ENCODE peak calls at places on chromosome 14, in four cellular contexts. S, C, H and V are unnamed samples.

GRCh38 chr14:40122978-40123648 is 690.9 kb upstream of the FBXO33 start:
- DNase-seq in S (no peak), C (peak; percentile 8), H (no peak), V (peak; percentile 58)

GRCh38 chr14:95424533-95424932 is 91.9 kb downstream of the SYNE3 start:
- DNase-seq in S (no peak), C (no peak), H (no peak), V (peak; percentile 31)

GRCh38 chr14:63432228-63432627 is 110.9 kb downstream of the PPP2R5E start:
- DNase-seq in S (no peak), C (no peak), H (no peak), V (no peak)

GRCh38 chr14:105494606-105494929 is 3.5 kb downstream of the TEDC1 start:
- DNase-seq in S (no peak), C (no peak), H (no peak), V (no peak)

GRCh38 chr14:35576260-35576659 is 42.3 kb downstream of the INSM2 start:
- DNase-seq in S (peak; percentile 5), C (no peak), H (no peak), V (peak; percentile 6)

GRCh38 chr14:22303589-22304195 is 285.3 kb downstream of the DAD1 start:
- DNase-seq in S (no peak), C (no peak), H (peak; percentile 4), V (peak; percentile 48)

GRCh38 chr14:97177016-97177415 is 379.8 kb downstream of the VRK1 start:
- DNase-seq in S (peak; percentile 43), C (peak; percentile 69), H (peak; percentile 14), V (no peak)

GRCh38 chr14:54776361-54777001 is 126.1 kb downstream of the GCH1 start:
- DNase-seq in S (no peak), C (no peak), H (peak; percentile 33), V (peak; percentile 86)

GRCh38 chr14:105853089-105853906 is 326.9 kb downstream of the TMEM121 start:
- DNase-seq in S (no peak), C (no peak), H (peak; percentile 87), V (no peak)

GRCh38 chr14:33061667-33062325 is 123.1 kb downstream of the NPAS3 start:
- DNase-seq in S (no peak), C (no peak), H (no peak), V (no peak)

GRCh38 chr14:89237923-89238529 is 179.0 kb downstream of the FOXN3 start:
- DNase-seq in S (no peak), C (no peak), H (peak; percentile 61), V (peak; percentile 48)

GRCh38 chr14:105145381-105146180 is 23.0 kb downstream of the JAG2 start:
- DNase-seq in S (no peak), C (no peak), H (peak; percentile 64), V (no peak)

GRCh38 chr14:71321556-71322315 is 414.5 kb downstream of the PCNX1 start:
- DNase-seq in S (peak; percentile 59), C (peak; percentile 65), H (no peak), V (peak; percentile 84)

GRCh38 chr14:50821471-50822464 is 9.2 kb downstream of the NIN start:
- DNase-seq in S (no peak), C (no peak), H (no peak), V (no peak)

GRCh38 chr14:35287481-35288013 is 4.6 kb upstream of the PSMA6 start:
- DNase-seq in S (peak; percentile 9), C (no peak), H (no peak), V (no peak)

GRCh38 chr14:98458702-98459101 is 813.3 kb downstream of the BCL11B start:
- DNase-seq in S (no peak), C (no peak), H (no peak), V (no peak)
- H3K9me2 ChIP-seq in S (no peaks in the 10 kb centered on the region), C (no peaks in the 10 kb centered on the region), H (no peaks in the 10 kb centered on the region), V (no peaks in the 10 kb centered on the region)

GRCh38 chr14:59419383-59419782 is 45.8 kb downstream of the GPR135 start:
- DNase-seq in S (no peak), C (no peak), H (no peak), V (no peak)

GRCh38 chr14:59417301-59417700 is 47.9 kb downstream of the GPR135 start:
- DNase-seq in S (no peak), C (no peak), H (no peak), V (no peak)

GRCh38 chr14:59415836-59416620 is 49.2 kb downstream of the GPR135 start:
- DNase-seq in S (no peak), C (no peak), H (no peak), V (peak; percentile 1)
- H3K9me2 ChIP-seq in S (no peaks in the 10 kb centered on the region), C (no peaks in the 10 kb centered on the region), H (no peaks in the 10 kb centered on the region), V (no peaks in the 10 kb centered on the region)

DNA sequence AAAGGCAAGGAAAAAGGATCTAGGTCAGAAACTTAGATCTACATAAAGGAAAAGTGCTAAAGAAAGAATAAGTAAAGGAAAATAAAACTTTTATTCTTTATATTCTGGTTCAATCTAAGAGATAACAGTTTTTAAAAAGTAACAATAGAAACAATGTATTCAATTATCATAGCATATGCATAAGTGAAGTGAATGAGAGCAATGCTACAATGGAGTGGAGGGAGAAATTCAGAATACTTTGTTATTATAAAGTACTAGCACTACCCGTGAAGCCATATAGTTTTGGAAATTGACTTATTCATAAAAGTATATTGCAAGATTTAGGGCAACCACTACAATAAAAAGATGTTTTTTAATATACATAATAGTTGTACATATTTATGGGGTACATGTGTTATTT is 586.0 kb upstream of the MDGA2 start:
- DNase-seq in S (no peak), C (no peak), H (no peak), V (no peak)
- H3K9me2 ChIP-seq in S (no peaks in the 10 kb centered on the region), C (no peaks in the 10 kb centered on the region), H (no peaks in the 10 kb centered on the region), V (no peaks in the 10 kb centered on the region)

DNA sequence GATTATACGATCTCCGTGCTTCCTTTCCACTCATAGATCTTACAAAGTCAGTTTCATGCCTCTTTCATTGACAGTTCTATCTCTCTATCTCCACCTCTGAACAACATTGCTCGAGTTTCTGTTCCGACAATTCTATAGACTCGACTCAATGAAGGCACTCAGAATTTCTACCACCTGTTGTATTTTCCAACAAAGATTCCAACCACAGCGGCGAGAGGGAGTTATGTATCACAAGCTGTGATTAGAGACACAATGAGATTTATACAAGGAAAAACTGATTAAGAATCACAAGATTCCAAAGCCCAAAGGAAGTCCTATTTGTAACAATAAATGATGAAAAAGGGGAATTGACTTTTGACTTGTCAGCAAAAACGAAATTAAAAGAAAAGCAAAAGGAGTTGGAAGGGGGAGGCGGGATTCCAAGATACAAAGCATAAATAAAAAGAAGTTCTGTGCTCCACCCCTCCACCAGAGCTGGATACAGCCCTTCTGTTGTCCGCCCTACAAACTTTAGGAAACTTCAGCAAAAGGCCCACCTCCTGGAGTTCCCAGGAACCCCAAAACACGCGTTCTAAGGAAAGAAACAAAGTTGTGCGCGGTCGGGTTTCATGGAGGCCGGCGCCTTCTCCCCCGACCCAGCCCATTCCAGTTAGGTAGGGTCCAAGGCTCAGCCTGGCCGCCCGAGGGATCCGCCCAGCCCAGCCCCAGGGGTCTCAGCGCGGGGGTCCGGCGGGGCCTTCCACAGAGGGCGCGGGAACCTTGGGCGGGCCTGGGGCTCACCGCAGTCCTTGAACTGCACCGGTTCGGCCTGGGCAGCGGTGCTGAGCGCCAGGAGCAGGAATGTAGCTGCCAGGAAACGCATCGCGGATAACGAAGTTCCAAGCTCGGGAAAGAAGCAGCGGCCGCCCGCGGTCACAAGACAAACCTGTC is at the start of gene NPC2:
- DNase-seq in S (no peak), C (no peak), H (no peak), V (peak; percentile 47)
- H3K9me2 ChIP-seq in S (no peaks in the 10 kb centered on the region), C (no peaks in the 10 kb centered on the region), H (no peaks in the 10 kb centered on the region), V (no peaks in the 10 kb centered on the region)

GRCh38 chr14:86884498-86884897 is 1108.5 kb downstream of the GALC start:
- DNase-seq in S (no peak), C (no peak), H (no peak), V (no peak)
- H3K9me2 ChIP-seq in S (no peaks in the 10 kb centered on the region), C (no peaks in the 10 kb centered on the region), H (no peaks in the 10 kb centered on the region), V (no peaks in the 10 kb centered on the region)

DNA sequence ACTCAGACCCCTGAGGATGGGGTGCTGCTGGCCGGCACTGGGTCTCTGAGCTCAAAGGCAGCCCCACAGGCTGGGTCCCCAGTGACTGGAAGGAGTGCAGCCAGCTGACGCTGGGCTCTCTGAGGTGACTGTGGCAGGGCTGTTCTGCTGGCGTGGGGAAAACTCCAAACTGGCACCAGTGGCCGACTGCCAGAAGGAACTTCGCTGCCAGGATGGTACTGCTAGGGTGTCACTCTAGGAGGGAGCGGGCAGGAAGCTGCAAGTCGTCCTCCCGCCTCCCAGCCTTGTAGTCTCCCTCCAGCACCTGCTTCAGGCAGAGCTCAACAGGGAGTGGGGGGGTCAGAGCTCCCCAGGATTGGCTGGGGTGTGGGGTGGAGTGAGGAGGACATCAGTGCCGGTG is 41.3 kb downstream of the CDC42BPB start:
- DNase-seq in S (no peak), C (no peak), H (no peak), V (no peak)
- H3K9me2 ChIP-seq in S (no peaks in the 10 kb centered on the region), C (no peaks in the 10 kb centered on the region), H (no peaks in the 10 kb centered on the region), V (no peaks in the 10 kb centered on the region)